ENCODE peak calls at places on chromosome 12, in seven cellular contexts. U, O, M, R, J, H and C are unnamed samples.

GRCh38 chr12:27999521-27999920 is 27.0 kb upstream of the PTHLH start:
- DNase-seq in U (no peak), O (no peak), M (no peak), R (no peak), J (no peak), H (no peak), C (no peak)

GRCh38 chr12:128140551-128140950 is 126.4 kb upstream of the TMEM132C start:
- DNase-seq in U (no peak), O (no peak), M (no peak), R (no peak), J (peak), H (no peak), C (no peak)

GRCh38 chr12:48980389-48980952 is 2.3 kb downstream of the WNT1 start:
- DNase-seq in U (peak), O (no peak), M (peak), R (no peak), J (no peak), H (peak), C (no peak)

GRCh38 chr12:125125271-125125670 is 60.0 kb downstream of the AACS start:
- DNase-seq in U (no peak), O (no peak), M (no peak), R (no peak), J (peak), H (no peak), C (no peak)

GRCh38 chr12:124296295-124296915 is 1.5 kb downstream of the RFLNA start:
- DNase-seq in U (no peak), O (no peak), M (peak), R (no peak), J (peak), H (no peak), C (no peak)

GRCh38 chr12:125151284-125151683 is 86.0 kb downstream of the AACS start:
- DNase-seq in U (no peak), O (no peak), M (no peak), R (no peak), J (no peak), H (no peak), C (no peak)

GRCh38 chr12:9741726-9742125 is 8.8 kb upstream of the CLECL1 start:
- DNase-seq in U (no peak), O (peak), M (no peak), R (no peak), J (no peak), H (no peak), C (peak)

GRCh38 chr12:39902823-39903222 is 203.1 kb downstream of the SLC2A13 start:
- DNase-seq in U (no peak), O (no peak), M (no peak), R (no peak), J (no peak), H (no peak), C (no peak)

GRCh38 chr12:110744176-110744575 is 1.5 kb upstream of the PPP1CC start:
- DNase-seq in U (no peak), O (no peak), M (no peak), R (no peak), J (peak), H (no peak), C (no peak)

GRCh38 chr12:3607821-3608220 is 116.8 kb downstream of the PRMT8 start:
- DNase-seq in U (no peak), O (no peak), M (no peak), R (no peak), J (no peak), H (no peak), C (no peak)

GRCh38 chr12:98901189-98901588 is 256.1 kb downstream of the APAF1 start:
- DNase-seq in U (no peak), O (no peak), M (no peak), R (no peak), J (no peak), H (no peak), C (no peak)

GRCh38 chr12:53225635-53226424 is 6.2 kb downstream of the RARG start:
- DNase-seq in U (no peak), O (no peak), M (no peak), R (no peak), J (no peak), H (no peak), C (no peak)

GRCh38 chr12:14564336-14564959 is 3.2 kb downstream of the PLBD1 start:
- DNase-seq in U (no peak), O (no peak), M (no peak), R (no peak), J (no peak), H (no peak), C (no peak)

GRCh38 chr12:78118036-78118435 is 287.3 kb downstream of the NAV3 start:
- DNase-seq in U (no peak), O (no peak), M (peak), R (no peak), J (no peak), H (no peak), C (no peak)

GRCh38 chr12:91361864-91362263 is 179.2 kb upstream of the DCN start:
- DNase-seq in U (peak), O (no peak), M (no peak), R (no peak), J (peak), H (no peak), C (no peak)

GRCh38 chr12:47905313-47905730 is 528 bp upstream of the VDR start:
- DNase-seq in U (peak), O (peak), M (peak), R (no peak), J (peak), H (peak), C (peak)

GRCh38 chr12:110022980-110023633 is 23.9 kb downstream of the ANKRD13A start:
- DNase-seq in U (no peak), O (no peak), M (no peak), R (no peak), J (no peak), H (no peak), C (no peak)

GRCh38 chr12:67925077-67925476 is 64.2 kb upstream of the IFNG-AS1 start:
- DNase-seq in U (peak), O (no peak), M (no peak), R (no peak), J (peak), H (no peak), C (no peak)

GRCh38 chr12:69405466-69405865 is 45.9 kb downstream of the YEATS4 start:
- DNase-seq in U (no peak), O (no peak), M (no peak), R (peak), J (peak), H (no peak), C (no peak)

GRCh38 chr12:119772431-119772830 is 104.5 kb downstream of the PRKAB1 start:
- DNase-seq in U (no peak), O (no peak), M (no peak), R (no peak), J (no peak), H (no peak), C (no peak)

GRCh38 chr12:48824112-48824511 is 5.8 kb downstream of the CACNB3 start:
- DNase-seq in U (peak), O (peak), M (no peak), R (no peak), J (peak), H (no peak), C (no peak)

GRCh38 chr12:58896278-58896677 is 24.0 kb downstream of the LRIG3 start:
- DNase-seq in U (peak), O (no peak), M (no peak), R (no peak), J (no peak), H (no peak), C (no peak)

GRCh38 chr12:84585996-84586395 is 326.6 kb downstream of the SLC6A15 start:
- DNase-seq in U (no peak), O (no peak), M (no peak), R (no peak), J (no peak), H (no peak), C (no peak)

GRCh38 chr12:125228519-125229260 is 163.5 kb downstream of the AACS start:
- DNase-seq in U (peak), O (no peak), M (no peak), R (no peak), J (peak), H (no peak), C (no peak)

GRCh38 chr12:93080994-93081809 is 152.1 kb upstream of the EEA1 start:
- DNase-seq in U (no peak), O (no peak), M (no peak), R (peak), J (peak), H (no peak), C (no peak)

GRCh38 chr12:109818900-109819500 is 14.2 kb downstream of the TRPV4 start:
- DNase-seq in U (no peak), O (no peak), M (no peak), R (no peak), J (peak), H (no peak), C (no peak)

GRCh38 chr12:122668268-122668667 is 34.9 kb downstream of the HCAR2 start:
- DNase-seq in U (no peak), O (no peak), M (no peak), R (no peak), J (no peak), H (no peak), C (peak)

GRCh38 chr12:124626841-124627502 is 59.6 kb upstream of the NCOR2 start:
- DNase-seq in U (no peak), O (no peak), M (no peak), R (no peak), J (no peak), H (no peak), C (no peak)